ENCODE peak calls at places on chromosomes 4 and X, in six cellular contexts. J is foreskin fibroblast, Q is IMR-90, A is stomach, Z is thoracic aorta, D is right lobe of liver. T is an unnamed sample.
A peak's percentile ranks its signal among the peaks of the same experiment; 100 is the strongest.

GRCh38 chr4:10237131-10237530 is 120.5 kb upstream of the WDR1 start:
- DNase-seq in J (no peak), Q (no peak), A (no peak), Z (no peak), D (no peak), T (no peak)

GRCh38 chr4:23945521-23946017 is 55.7 kb upstream of the PPARGC1A start:
- DNase-seq in J (peak; percentile 91), Q (peak; percentile 86), A (peak; percentile 73), Z (no peak), D (peak; percentile 21), T (peak; percentile 13)

GRCh38 chr4:105215609-105216313 is 69.1 kb downstream of the TET2 start:
- DNase-seq in J (peak; percentile 3), Q (peak; percentile 70), A (no peak), Z (no peak), D (no peak), T (no peak)

GRCh38 chr4:128285085-128286023 is 2.3 kb downstream of the PGRMC2 start:
- DNase-seq in J (peak; percentile 57), Q (no peak), A (no peak), Z (no peak), D (no peak), T (no peak)

GRCh38 chr4:4575284-4576211 is 33.7 kb upstream of the STX18 start:
- DNase-seq in J (peak; percentile 77), Q (peak; percentile 18), A (peak; percentile 66), Z (peak; percentile 4), D (peak; percentile 80), T (no peak)

GRCh38 chr4:186693159-186693815 is 30.4 kb downstream of the FAT1 start:
- DNase-seq in J (peak; percentile 83), Q (peak; percentile 87), A (peak; percentile 76), Z (peak; percentile 69), D (peak; percentile 72), T (peak; percentile 68)

GRCh38 chr4:38144029-38144428 is 183.8 kb downstream of the PTTG2 start:
- DNase-seq in J (no peak), Q (peak; percentile 37), A (no peak), Z (no peak), D (no peak), T (no peak)

GRCh38 chr4:87025614-87026041 is 90.8 kb downstream of the AFF1 start:
- DNase-seq in J (no peak), Q (no peak), A (no peak), Z (no peak), D (no peak), T (no peak)

GRCh38 chrX:141201962-141202361 is 25.0 kb upstream of the LDOC1 start:
- DNase-seq in J (no peak), Q (no peak), A (no peak), Z (no peak), D (no peak), T (no peak)

GRCh38 chrX:154050113-154050495 is 30.4 kb upstream of the IRAK1 start:
- DNase-seq in J (peak; percentile 37), Q (no peak), A (no peak), Z (no peak), D (no peak), T (no peak)

GRCh38 chr4:44145868-44146267 is 302.7 kb downstream of the KCTD8 start:
- DNase-seq in J (peak; percentile 1), Q (peak; percentile 48), A (no peak), Z (no peak), D (no peak), T (no peak)

GRCh38 chrX:7146026-7146702 is 1.3 kb upstream of the STS start:
- DNase-seq in J (peak; percentile 31), Q (no peak), A (no peak), Z (no peak), D (no peak), T (no peak)
- TF ChIP-seq CTCF in J (no peak), Q (no peak), A (no peak), Z (no peak), D (no peak), T (no peak)

DNA sequence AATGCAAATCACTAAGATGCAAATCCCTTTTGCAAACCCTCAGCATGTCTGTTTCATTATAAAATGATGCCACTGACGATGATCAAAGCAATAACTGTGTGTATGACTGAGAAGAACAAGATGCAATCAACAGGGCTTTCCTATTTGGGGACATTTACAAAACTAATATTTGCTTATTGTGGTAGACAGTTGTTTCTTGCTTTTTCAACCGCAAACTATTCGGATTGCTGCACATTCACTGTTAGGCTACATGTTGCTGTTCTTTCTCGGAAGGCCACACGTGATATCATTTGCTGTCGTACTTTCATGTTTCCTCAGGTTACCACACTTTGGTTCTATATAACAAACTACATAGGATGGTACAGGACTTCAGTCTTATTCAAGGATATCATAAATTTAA is 49.8 kb downstream of the NPY5R start:
- DNase-seq in J (no peak), Q (no peak), A (no peak), Z (no peak), D (no peak), T (no peak)
- H3K4me3 ChIP-seq in J (no peak overlapping the region), Q (no peak overlapping the region), A (no peak overlapping the region), Z (no peak overlapping the region), D (no peak overlapping the region), T (no peak overlapping the region)

DNA sequence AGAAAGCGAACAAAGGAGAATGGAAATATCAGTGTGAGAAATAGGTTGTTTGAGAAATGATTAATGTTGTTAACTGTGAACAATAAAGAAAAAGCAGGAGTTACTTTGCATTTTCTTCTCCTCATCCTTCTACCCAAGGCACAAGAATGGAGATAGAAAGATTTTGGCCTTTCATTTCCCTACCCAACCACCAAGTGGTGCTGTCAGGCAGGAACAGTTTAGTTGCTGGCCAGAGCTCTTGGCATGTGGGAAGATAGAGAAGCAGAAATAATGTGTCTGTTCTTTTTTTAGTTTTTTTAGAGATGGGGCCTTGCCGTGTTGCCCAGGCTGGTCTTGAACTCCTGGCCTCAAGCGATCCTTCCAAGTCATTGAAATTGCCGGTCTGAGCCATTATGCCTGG is 12.8 kb downstream of the HOPX start:
- DNase-seq in J (no peak), Q (no peak), A (no peak), Z (no peak), D (no peak), T (no peak)
- TF ChIP-seq CTCF in J (no peak), Q (peak; percentile 29), A (peak; percentile 14), Z (no peak), D (no peak), T (peak; percentile 9)

GRCh38 chr4:112003508-112003907 is 141.7 kb upstream of the FAM241A start:
- DNase-seq in J (no peak), Q (no peak), A (no peak), Z (no peak), D (no peak), T (no peak)
- H3K4me3 ChIP-seq in J (no peak overlapping the region), Q (no peak overlapping the region), A (no peak overlapping the region), Z (no peak overlapping the region), D (no peak overlapping the region), T (no peak overlapping the region)

DNA sequence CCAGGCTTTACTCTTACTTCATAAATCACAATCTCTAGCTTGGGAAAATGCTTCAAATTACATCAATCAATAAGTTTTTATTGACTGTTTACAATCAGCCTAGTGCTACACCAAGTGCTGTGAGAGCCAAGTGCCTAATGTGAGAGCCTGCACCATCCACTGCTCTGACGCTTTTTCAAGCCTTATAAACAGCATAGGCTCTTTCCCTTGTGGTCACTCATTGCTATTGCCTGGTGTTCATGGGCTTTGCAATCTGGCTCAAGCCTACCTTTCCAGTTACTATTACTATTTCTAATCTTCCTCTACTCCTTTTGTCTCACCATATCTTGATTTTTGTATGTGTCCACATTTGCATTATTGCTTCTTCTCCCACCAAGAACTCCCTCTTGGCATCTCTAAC is 77.0 kb downstream of the REELD1 start:
- DNase-seq in J (no peak), Q (no peak), A (no peak), Z (no peak), D (no peak), T (no peak)
- TF ChIP-seq CTCF in J (no peak), Q (no peak), A (no peak), Z (no peak), D (no peak), T (no peak)

DNA sequence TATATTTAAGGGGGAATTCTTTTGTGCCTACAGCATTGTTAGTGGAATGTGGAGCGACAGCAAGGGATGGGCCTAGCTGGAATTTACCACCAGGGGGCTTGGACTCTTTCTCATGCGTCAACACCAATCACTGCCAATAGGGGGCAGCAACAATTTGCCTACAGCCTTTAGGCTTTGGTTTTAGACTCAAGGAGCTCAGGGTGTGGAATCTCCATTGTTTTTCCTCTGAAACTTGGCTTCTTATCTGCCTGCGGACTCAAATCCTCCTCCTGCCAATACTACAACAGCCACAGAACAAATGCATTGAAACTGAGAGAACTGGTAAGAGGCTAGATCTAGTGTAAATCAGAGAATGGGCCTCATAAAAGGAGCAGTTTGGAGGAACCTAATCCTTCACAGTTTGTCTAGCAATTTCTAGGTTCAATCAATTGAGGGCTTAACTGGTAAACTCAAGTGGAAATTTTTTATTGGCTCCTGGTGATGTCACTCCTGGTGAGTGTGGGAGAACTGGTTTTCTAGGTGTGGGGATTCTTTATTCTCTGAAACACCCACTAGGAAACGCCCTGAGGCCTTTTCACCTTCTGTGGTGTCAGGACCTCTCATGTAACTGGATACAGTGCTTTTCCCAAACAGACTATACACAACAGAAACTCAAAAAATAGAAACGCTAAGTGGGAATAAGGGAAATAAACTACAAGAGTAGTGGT is 27.9 kb upstream of the TMSB4X start:
- DNase-seq in J (peak; percentile 79), Q (peak; percentile 82), A (peak; percentile 86), Z (no peak), D (peak; percentile 57), T (peak; percentile 35)
- H3K4me3 ChIP-seq in J (no peak overlapping the region), Q (no peak overlapping the region), A (no peak overlapping the region), Z (no peak overlapping the region), D (no peak overlapping the region), T (no peak overlapping the region)

DNA sequence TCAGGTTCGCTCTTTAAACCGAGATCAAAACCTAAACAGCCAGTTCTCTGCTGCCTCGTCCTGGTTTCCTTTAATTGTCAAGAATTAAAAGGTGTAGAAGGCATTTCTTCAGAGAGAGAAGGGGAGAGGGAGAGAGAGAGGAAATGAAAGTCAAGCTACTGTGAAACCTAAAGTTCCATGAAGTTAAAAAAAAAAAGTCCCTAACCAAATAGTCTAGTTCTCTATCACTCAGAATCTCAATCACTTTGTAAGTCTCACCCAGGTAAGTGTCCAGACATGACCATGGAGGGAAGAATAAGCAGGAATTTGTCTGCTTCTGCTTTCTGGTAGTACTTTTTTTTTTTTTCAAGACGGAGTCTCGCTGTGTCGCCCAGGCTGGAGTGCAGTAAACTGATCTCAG is 18.8 kb upstream of the SMIM14 start:
- DNase-seq in J (no peak), Q (no peak), A (no peak), Z (no peak), D (no peak), T (no peak)
- TF ChIP-seq CTCF in J (no peak), Q (no peak), A (no peak), Z (no peak), D (no peak), T (no peak)

GRCh38 chrX:39509157-39509556 is 588.6 kb downstream of the BCOR start:
- DNase-seq in J (no peak), Q (no peak), A (no peak), Z (no peak), D (no peak), T (no peak)
- H3K4me3 ChIP-seq in J (no peak overlapping the region), Q (no peak overlapping the region), A (no peak overlapping the region), Z (no peak overlapping the region), D (no peak overlapping the region), T (no peak overlapping the region)

T was measured in AG09309.